ENCODE peak calls at places on chromosome 16, in ten cellular contexts. One of them, this sample, is unnamed. For H3K27me3, the result is how much of the 10 kb centered on the place peaks cover.

GRCh38 chr16:23949630-23950290 is 114.0 kb downstream of the PRKCB start:
- DNase-seq in WERI-Rb-1: no peak
- DNase-seq in CD8-positive, alpha-beta T cell: peak
- DNase-seq in ascending aorta: peak
- DNase-seq in dorsolateral prefrontal cortex: no peak
- DNase-seq in endothelial cell of umbilical vein: no peak
- DNase-seq in SJCRH30: no peak
- DNase-seq in cardiac muscle cell: no peak
- DNase-seq in H1: no peak
- DNase-seq in PC-9: no peak
- DNase-seq in this sample: no peak

GRCh38 chr16:56632160-56632847 is at the start of gene MT1M:
- DNase-seq in WERI-Rb-1: no peak
- DNase-seq in CD8-positive, alpha-beta T cell: no peak
- DNase-seq in ascending aorta: peak
- DNase-seq in dorsolateral prefrontal cortex: peak
- DNase-seq in endothelial cell of umbilical vein: no peak
- DNase-seq in SJCRH30: no peak
- DNase-seq in cardiac muscle cell: peak
- DNase-seq in H1: peak
- DNase-seq in PC-9: no peak
- DNase-seq in this sample: no peak

GRCh38 chr16:88647178-88648070 is 3.4 kb downstream of the CYBA start:
- DNase-seq in WERI-Rb-1: no peak
- DNase-seq in CD8-positive, alpha-beta T cell: no peak
- DNase-seq in ascending aorta: no peak
- DNase-seq in dorsolateral prefrontal cortex: no peak
- DNase-seq in endothelial cell of umbilical vein: no peak
- DNase-seq in SJCRH30: no peak
- DNase-seq in cardiac muscle cell: no peak
- DNase-seq in H1: no peak
- DNase-seq in PC-9: no peak
- DNase-seq in this sample: no peak

GRCh38 chr16:29192329-29193247 is 207.7 kb downstream of the LAT start:
- DNase-seq in WERI-Rb-1: peak
- DNase-seq in CD8-positive, alpha-beta T cell: no peak
- DNase-seq in ascending aorta: peak
- DNase-seq in dorsolateral prefrontal cortex: no peak
- DNase-seq in endothelial cell of umbilical vein: no peak
- DNase-seq in SJCRH30: peak
- DNase-seq in cardiac muscle cell: no peak
- DNase-seq in H1: peak
- DNase-seq in PC-9: peak
- DNase-seq in this sample: no peak

GRCh38 chr16:20904507-20905079 is 4.0 kb downstream of the LYRM1 start:
- DNase-seq in WERI-Rb-1: no peak
- DNase-seq in CD8-positive, alpha-beta T cell: no peak
- DNase-seq in ascending aorta: no peak
- DNase-seq in dorsolateral prefrontal cortex: no peak
- DNase-seq in endothelial cell of umbilical vein: peak
- DNase-seq in SJCRH30: no peak
- DNase-seq in cardiac muscle cell: peak
- DNase-seq in H1: no peak
- DNase-seq in PC-9: peak
- DNase-seq in this sample: no peak

GRCh38 chr16:17951273-17951845 is 385.2 kb downstream of the NPIPA8 start:
- DNase-seq in WERI-Rb-1: no peak
- DNase-seq in CD8-positive, alpha-beta T cell: no peak
- DNase-seq in ascending aorta: no peak
- DNase-seq in dorsolateral prefrontal cortex: no peak
- DNase-seq in endothelial cell of umbilical vein: no peak
- DNase-seq in SJCRH30: no peak
- DNase-seq in cardiac muscle cell: no peak
- DNase-seq in H1: no peak
- DNase-seq in PC-9: no peak
- DNase-seq in this sample: no peak

GRCh38 chr16:19330801-19331484 is 45.4 kb downstream of the CLEC19A start:
- DNase-seq in WERI-Rb-1: no peak
- DNase-seq in CD8-positive, alpha-beta T cell: no peak
- DNase-seq in ascending aorta: no peak
- DNase-seq in dorsolateral prefrontal cortex: no peak
- DNase-seq in endothelial cell of umbilical vein: no peak
- DNase-seq in SJCRH30: no peak
- DNase-seq in cardiac muscle cell: peak
- DNase-seq in H1: no peak
- DNase-seq in PC-9: peak
- DNase-seq in this sample: no peak

GRCh38 chr16:5487728-5488127 is 390.1 kb upstream of the EEF2KMT start:
- DNase-seq in WERI-Rb-1: no peak
- DNase-seq in CD8-positive, alpha-beta T cell: no peak
- DNase-seq in ascending aorta: no peak
- DNase-seq in dorsolateral prefrontal cortex: no peak
- DNase-seq in endothelial cell of umbilical vein: no peak
- DNase-seq in SJCRH30: no peak
- DNase-seq in cardiac muscle cell: no peak
- DNase-seq in H1: no peak
- DNase-seq in PC-9: no peak
- DNase-seq in this sample: no peak

GRCh38 chr16:71969353-71969752 is 30.8 kb downstream of the PKD1L3 start:
- DNase-seq in WERI-Rb-1: no peak
- DNase-seq in CD8-positive, alpha-beta T cell: no peak
- DNase-seq in ascending aorta: no peak
- DNase-seq in dorsolateral prefrontal cortex: no peak
- DNase-seq in endothelial cell of umbilical vein: no peak
- DNase-seq in SJCRH30: no peak
- DNase-seq in cardiac muscle cell: no peak
- DNase-seq in H1: no peak
- DNase-seq in PC-9: no peak
- DNase-seq in this sample: no peak

GRCh38 chr16:73337371-73337770 is 289.4 kb upstream of the ZFHX3 start:
- DNase-seq in WERI-Rb-1: no peak
- DNase-seq in CD8-positive, alpha-beta T cell: no peak
- DNase-seq in ascending aorta: no peak
- DNase-seq in dorsolateral prefrontal cortex: no peak
- DNase-seq in endothelial cell of umbilical vein: no peak
- DNase-seq in SJCRH30: no peak
- DNase-seq in cardiac muscle cell: no peak
- DNase-seq in H1: no peak
- DNase-seq in PC-9: no peak
- DNase-seq in this sample: no peak

GRCh38 chr16:23491490-23492391 is 18.6 kb downstream of the GGA2 start:
- DNase-seq in WERI-Rb-1: no peak
- DNase-seq in CD8-positive, alpha-beta T cell: no peak
- DNase-seq in ascending aorta: no peak
- DNase-seq in dorsolateral prefrontal cortex: no peak
- DNase-seq in endothelial cell of umbilical vein: peak
- DNase-seq in SJCRH30: no peak
- DNase-seq in cardiac muscle cell: peak
- DNase-seq in H1: no peak
- DNase-seq in PC-9: peak
- DNase-seq in this sample: no peak

GRCh38 chr16:87924041-87924851 is 12.1 kb downstream of the CA5A start:
- DNase-seq in WERI-Rb-1: peak
- DNase-seq in CD8-positive, alpha-beta T cell: no peak
- DNase-seq in ascending aorta: no peak
- DNase-seq in dorsolateral prefrontal cortex: peak
- DNase-seq in endothelial cell of umbilical vein: no peak
- DNase-seq in SJCRH30: no peak
- DNase-seq in cardiac muscle cell: no peak
- DNase-seq in H1: no peak
- DNase-seq in PC-9: no peak
- DNase-seq in this sample: no peak

GRCh38 chr16:177981-178676 is 1.6 kb downstream of the HBA1 start:
- DNase-seq in WERI-Rb-1: no peak
- DNase-seq in CD8-positive, alpha-beta T cell: no peak
- DNase-seq in ascending aorta: no peak
- DNase-seq in dorsolateral prefrontal cortex: no peak
- DNase-seq in endothelial cell of umbilical vein: no peak
- DNase-seq in SJCRH30: no peak
- DNase-seq in cardiac muscle cell: no peak
- DNase-seq in H1: no peak
- DNase-seq in PC-9: no peak
- DNase-seq in this sample: no peak
- H3K27me3 ChIP-seq in WERI-Rb-1: under half
- H3K27me3 ChIP-seq in CD8-positive, alpha-beta T cell: under half
- H3K27me3 ChIP-seq in ascending aorta: under half
- H3K27me3 ChIP-seq in dorsolateral prefrontal cortex: under half
- H3K27me3 ChIP-seq in endothelial cell of umbilical vein: under half
- H3K27me3 ChIP-seq in SJCRH30: under half
- H3K27me3 ChIP-seq in cardiac muscle cell: half or more
- H3K27me3 ChIP-seq in H1: half or more
- H3K27me3 ChIP-seq in PC-9: under half
- H3K27me3 ChIP-seq in this sample: under half

GRCh38 chr16:1065466-1066128 is 7.0 kb upstream of the SSTR5 start:
- DNase-seq in WERI-Rb-1: no peak
- DNase-seq in CD8-positive, alpha-beta T cell: no peak
- DNase-seq in ascending aorta: no peak
- DNase-seq in dorsolateral prefrontal cortex: no peak
- DNase-seq in endothelial cell of umbilical vein: no peak
- DNase-seq in SJCRH30: no peak
- DNase-seq in cardiac muscle cell: no peak
- DNase-seq in H1: no peak
- DNase-seq in PC-9: no peak
- DNase-seq in this sample: no peak
- H3K27me3 ChIP-seq in WERI-Rb-1: under half
- H3K27me3 ChIP-seq in CD8-positive, alpha-beta T cell: under half
- H3K27me3 ChIP-seq in ascending aorta: under half
- H3K27me3 ChIP-seq in dorsolateral prefrontal cortex: under half
- H3K27me3 ChIP-seq in endothelial cell of umbilical vein: under half
- H3K27me3 ChIP-seq in SJCRH30: under half
- H3K27me3 ChIP-seq in cardiac muscle cell: under half
- H3K27me3 ChIP-seq in H1: under half
- H3K27me3 ChIP-seq in PC-9: half or more
- H3K27me3 ChIP-seq in this sample: under half

DNA sequence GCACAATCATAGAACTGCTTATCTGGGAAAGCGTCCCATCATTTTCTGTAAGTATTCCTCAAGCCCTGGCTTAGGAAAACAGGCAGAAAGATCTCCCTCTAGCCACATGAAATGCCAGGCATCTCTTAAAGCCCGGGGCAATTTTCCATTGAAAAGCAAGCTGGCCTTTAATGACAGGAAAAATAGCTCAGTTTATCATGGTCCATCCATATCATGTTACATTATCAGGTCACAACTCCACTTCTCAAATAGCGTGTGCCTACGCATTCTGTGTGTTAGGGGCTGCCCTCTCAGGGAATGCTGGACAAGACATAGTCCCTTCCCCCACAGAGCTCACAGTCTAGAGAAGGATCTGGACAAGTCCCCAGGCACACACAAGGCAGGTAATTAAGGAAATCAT is 155.2 kb upstream of the FOXF1 start:
- DNase-seq in WERI-Rb-1: no peak
- DNase-seq in CD8-positive, alpha-beta T cell: no peak
- DNase-seq in ascending aorta: no peak
- DNase-seq in dorsolateral prefrontal cortex: no peak
- DNase-seq in endothelial cell of umbilical vein: no peak
- DNase-seq in SJCRH30: peak
- DNase-seq in cardiac muscle cell: no peak
- DNase-seq in H1: no peak
- DNase-seq in PC-9: no peak
- DNase-seq in this sample: no peak
- H3K27me3 ChIP-seq in WERI-Rb-1: under half
- H3K27me3 ChIP-seq in CD8-positive, alpha-beta T cell: under half
- H3K27me3 ChIP-seq in ascending aorta: under half
- H3K27me3 ChIP-seq in dorsolateral prefrontal cortex: half or more
- H3K27me3 ChIP-seq in endothelial cell of umbilical vein: under half
- H3K27me3 ChIP-seq in SJCRH30: under half
- H3K27me3 ChIP-seq in cardiac muscle cell: under half
- H3K27me3 ChIP-seq in H1: under half
- H3K27me3 ChIP-seq in PC-9: half or more
- H3K27me3 ChIP-seq in this sample: under half

GRCh38 chr16:51131619-51132018 is 19.5 kb downstream of the SALL1 start:
- DNase-seq in WERI-Rb-1: no peak
- DNase-seq in CD8-positive, alpha-beta T cell: no peak
- DNase-seq in ascending aorta: no peak
- DNase-seq in dorsolateral prefrontal cortex: no peak
- DNase-seq in endothelial cell of umbilical vein: no peak
- DNase-seq in SJCRH30: no peak
- DNase-seq in cardiac muscle cell: no peak
- DNase-seq in H1: peak
- DNase-seq in PC-9: no peak
- DNase-seq in this sample: no peak
- H3K27me3 ChIP-seq in WERI-Rb-1: under half
- H3K27me3 ChIP-seq in CD8-positive, alpha-beta T cell: under half
- H3K27me3 ChIP-seq in ascending aorta: under half
- H3K27me3 ChIP-seq in dorsolateral prefrontal cortex: under half
- H3K27me3 ChIP-seq in endothelial cell of umbilical vein: under half
- H3K27me3 ChIP-seq in SJCRH30: under half
- H3K27me3 ChIP-seq in cardiac muscle cell: under half
- H3K27me3 ChIP-seq in H1: under half
- H3K27me3 ChIP-seq in PC-9: half or more
- H3K27me3 ChIP-seq in this sample: under half

GRCh38 chr16:13892301-13892700 is 27.7 kb upstream of the ERCC4 start:
- DNase-seq in WERI-Rb-1: no peak
- DNase-seq in CD8-positive, alpha-beta T cell: no peak
- DNase-seq in ascending aorta: no peak
- DNase-seq in dorsolateral prefrontal cortex: no peak
- DNase-seq in endothelial cell of umbilical vein: no peak
- DNase-seq in SJCRH30: no peak
- DNase-seq in cardiac muscle cell: no peak
- DNase-seq in H1: no peak
- DNase-seq in PC-9: no peak
- DNase-seq in this sample: no peak

GRCh38 chr16:13896543-13897182 is 23.3 kb upstream of the ERCC4 start:
- DNase-seq in WERI-Rb-1: no peak
- DNase-seq in CD8-positive, alpha-beta T cell: no peak
- DNase-seq in ascending aorta: no peak
- DNase-seq in dorsolateral prefrontal cortex: no peak
- DNase-seq in endothelial cell of umbilical vein: no peak
- DNase-seq in SJCRH30: peak
- DNase-seq in cardiac muscle cell: peak
- DNase-seq in H1: no peak
- DNase-seq in PC-9: no peak
- DNase-seq in this sample: no peak

GRCh38 chr16:13898233-13898632 is 21.7 kb upstream of the ERCC4 start:
- DNase-seq in WERI-Rb-1: no peak
- DNase-seq in CD8-positive, alpha-beta T cell: no peak
- DNase-seq in ascending aorta: no peak
- DNase-seq in dorsolateral prefrontal cortex: no peak
- DNase-seq in endothelial cell of umbilical vein: no peak
- DNase-seq in SJCRH30: no peak
- DNase-seq in cardiac muscle cell: no peak
- DNase-seq in H1: no peak
- DNase-seq in PC-9: no peak
- DNase-seq in this sample: no peak

GRCh38 chr16:13897806-13898205 is 22.1 kb upstream of the ERCC4 start:
- DNase-seq in WERI-Rb-1: no peak
- DNase-seq in CD8-positive, alpha-beta T cell: no peak
- DNase-seq in ascending aorta: no peak
- DNase-seq in dorsolateral prefrontal cortex: no peak
- DNase-seq in endothelial cell of umbilical vein: no peak
- DNase-seq in SJCRH30: no peak
- DNase-seq in cardiac muscle cell: no peak
- DNase-seq in H1: no peak
- DNase-seq in PC-9: no peak
- DNase-seq in this sample: no peak

DNA sequence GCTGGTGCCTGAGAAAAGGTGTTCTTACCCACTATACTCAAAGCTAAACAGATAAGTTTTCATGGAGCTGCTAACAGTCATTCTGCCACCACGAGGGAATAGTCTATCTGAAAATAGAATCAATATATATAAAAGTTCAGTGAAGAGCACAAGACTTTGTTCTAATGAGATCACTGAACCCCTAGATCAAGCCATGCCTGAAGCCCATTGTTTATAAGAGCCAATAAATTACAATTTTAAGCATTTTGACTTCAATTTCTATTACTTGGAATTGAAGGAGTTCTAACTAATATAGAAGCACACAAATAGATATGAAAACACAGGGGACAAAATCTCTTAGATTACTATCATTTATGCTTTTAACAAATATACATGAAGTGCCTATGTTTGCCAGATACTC is 24.4 kb upstream of the ERCC4 start:
- DNase-seq in WERI-Rb-1: no peak
- DNase-seq in CD8-positive, alpha-beta T cell: no peak
- DNase-seq in ascending aorta: no peak
- DNase-seq in dorsolateral prefrontal cortex: no peak
- DNase-seq in endothelial cell of umbilical vein: no peak
- DNase-seq in SJCRH30: no peak
- DNase-seq in cardiac muscle cell: no peak
- DNase-seq in H1: no peak
- DNase-seq in PC-9: no peak
- DNase-seq in this sample: no peak
- H3K27me3 ChIP-seq in WERI-Rb-1: under half
- H3K27me3 ChIP-seq in CD8-positive, alpha-beta T cell: under half
- H3K27me3 ChIP-seq in ascending aorta: under half
- H3K27me3 ChIP-seq in dorsolateral prefrontal cortex: under half
- H3K27me3 ChIP-seq in endothelial cell of umbilical vein: under half
- H3K27me3 ChIP-seq in SJCRH30: under half
- H3K27me3 ChIP-seq in cardiac muscle cell: under half
- H3K27me3 ChIP-seq in H1: under half
- H3K27me3 ChIP-seq in PC-9: half or more
- H3K27me3 ChIP-seq in this sample: under half